ENCODE peak calls at places on chromosomes 3 and 15, in ten cellular contexts. One of them, this sample, is unnamed.

GRCh38 chr15:77329202-77329601 is 90.7 kb downstream of the PEAK1 start:
- DNase-seq in COR-L47: no peak
- DNase-seq in A549: no peak
- DNase-seq in islet precursor cell: no peak
- DNase-seq in NCI-H345: no peak
- DNase-seq in caudate nucleus: no peak
- DNase-seq in HCEC 1CT: no peak
- DNase-seq in anterior cingulate cortex: no peak
- DNase-seq in pancreas: no peak
- DNase-seq in posterior vena cava: no peak
- DNase-seq in this sample: no peak

GRCh38 chr3:24645047-24645446 is 150.4 kb upstream of the THRB start:
- DNase-seq in pancreas: no peak
- DNase-seq in caudate nucleus: no peak
- DNase-seq in COR-L47: no peak
- DNase-seq in NCI-H345: no peak
- DNase-seq in islet precursor cell: no peak
- DNase-seq in posterior vena cava: peak
- DNase-seq in A549: no peak
- DNase-seq in HCEC 1CT: no peak
- DNase-seq in anterior cingulate cortex: no peak
- DNase-seq in this sample: no peak

GRCh38 chr3:52055537-52056351 is 627 bp downstream of the DUSP7 start:
- DNase-seq in posterior vena cava: no peak
- DNase-seq in COR-L47: peak
- DNase-seq in NCI-H345: peak
- DNase-seq in islet precursor cell: peak
- DNase-seq in anterior cingulate cortex: no peak
- DNase-seq in A549: peak
- DNase-seq in pancreas: peak
- DNase-seq in caudate nucleus: no peak
- DNase-seq in HCEC 1CT: peak
- DNase-seq in this sample: peak

GRCh38 chr15:98127612-98128011 is 167.1 kb downstream of the ARRDC4 start:
- DNase-seq in caudate nucleus: no peak
- DNase-seq in COR-L47: peak
- DNase-seq in pancreas: no peak
- DNase-seq in HCEC 1CT: no peak
- DNase-seq in posterior vena cava: no peak
- DNase-seq in anterior cingulate cortex: no peak
- DNase-seq in A549: no peak
- DNase-seq in islet precursor cell: no peak
- DNase-seq in NCI-H345: no peak
- DNase-seq in this sample: no peak

GRCh38 chr3:186519021-186519658 is 25.0 kb downstream of the CRYGS start:
- DNase-seq in pancreas: no peak
- DNase-seq in NCI-H345: no peak
- DNase-seq in A549: no peak
- DNase-seq in HCEC 1CT: no peak
- DNase-seq in islet precursor cell: no peak
- DNase-seq in COR-L47: no peak
- DNase-seq in anterior cingulate cortex: no peak
- DNase-seq in posterior vena cava: no peak
- DNase-seq in caudate nucleus: no peak
- DNase-seq in this sample: no peak

GRCh38 chr3:58027704-58028317 is 19.6 kb downstream of the FLNB start:
- DNase-seq in NCI-H345: no peak
- DNase-seq in HCEC 1CT: no peak
- DNase-seq in islet precursor cell: no peak
- DNase-seq in pancreas: no peak
- DNase-seq in caudate nucleus: no peak
- DNase-seq in posterior vena cava: no peak
- DNase-seq in COR-L47: no peak
- DNase-seq in anterior cingulate cortex: no peak
- DNase-seq in A549: no peak
- DNase-seq in this sample: peak

GRCh38 chr15:64112077-64112772 is 16.4 kb downstream of the SNX1 start:
- DNase-seq in caudate nucleus: no peak
- DNase-seq in islet precursor cell: no peak
- DNase-seq in anterior cingulate cortex: no peak
- DNase-seq in HCEC 1CT: no peak
- DNase-seq in pancreas: no peak
- DNase-seq in COR-L47: no peak
- DNase-seq in A549: no peak
- DNase-seq in NCI-H345: no peak
- DNase-seq in posterior vena cava: no peak
- DNase-seq in this sample: peak

GRCh38 chr3:59142581-59142980 is 92.8 kb upstream of the CFAP20DC start:
- DNase-seq in pancreas: no peak
- DNase-seq in HCEC 1CT: no peak
- DNase-seq in islet precursor cell: no peak
- DNase-seq in COR-L47: no peak
- DNase-seq in posterior vena cava: no peak
- DNase-seq in NCI-H345: no peak
- DNase-seq in A549: no peak
- DNase-seq in caudate nucleus: no peak
- DNase-seq in anterior cingulate cortex: no peak
- DNase-seq in this sample: no peak

GRCh38 chr3:122184591-122184929 is 1.1 kb downstream of the CASR start:
- DNase-seq in HCEC 1CT: no peak
- DNase-seq in caudate nucleus: no peak
- DNase-seq in anterior cingulate cortex: no peak
- DNase-seq in islet precursor cell: no peak
- DNase-seq in posterior vena cava: peak
- DNase-seq in NCI-H345: no peak
- DNase-seq in COR-L47: no peak
- DNase-seq in pancreas: no peak
- DNase-seq in A549: no peak
- DNase-seq in this sample: peak

GRCh38 chr3:196531418-196531817 is 16.3 kb upstream of the SMCO1 start:
- DNase-seq in HCEC 1CT: no peak
- DNase-seq in COR-L47: no peak
- DNase-seq in posterior vena cava: no peak
- DNase-seq in A549: no peak
- DNase-seq in islet precursor cell: no peak
- DNase-seq in pancreas: no peak
- DNase-seq in caudate nucleus: no peak
- DNase-seq in anterior cingulate cortex: no peak
- DNase-seq in NCI-H345: no peak
- DNase-seq in this sample: no peak

GRCh38 chr15:60751985-60752952 is 273.3 kb upstream of the ICE2 start:
- DNase-seq in NCI-H345: no peak
- DNase-seq in HCEC 1CT: peak
- DNase-seq in COR-L47: peak
- DNase-seq in pancreas: peak
- DNase-seq in posterior vena cava: no peak
- DNase-seq in A549: no peak
- DNase-seq in anterior cingulate cortex: no peak
- DNase-seq in islet precursor cell: no peak
- DNase-seq in caudate nucleus: no peak
- DNase-seq in this sample: peak

GRCh38 chr3:104564045-104564643 is 802.6 kb upstream of the ALCAM start:
- DNase-seq in HCEC 1CT: peak
- DNase-seq in caudate nucleus: no peak
- DNase-seq in NCI-H345: no peak
- DNase-seq in COR-L47: peak
- DNase-seq in pancreas: no peak
- DNase-seq in islet precursor cell: no peak
- DNase-seq in A549: peak
- DNase-seq in anterior cingulate cortex: no peak
- DNase-seq in posterior vena cava: no peak
- DNase-seq in this sample: peak

GRCh38 chr15:99981839-99982658 is 248.8 kb upstream of the LYSMD4 start:
- DNase-seq in caudate nucleus: no peak
- DNase-seq in posterior vena cava: no peak
- DNase-seq in NCI-H345: no peak
- DNase-seq in A549: no peak
- DNase-seq in anterior cingulate cortex: no peak
- DNase-seq in islet precursor cell: peak
- DNase-seq in HCEC 1CT: no peak
- DNase-seq in pancreas: no peak
- DNase-seq in COR-L47: no peak
- DNase-seq in this sample: peak

GRCh38 chr3:50620420-50620819 is 3.5 kb downstream of the MAPKAPK3 start:
- DNase-seq in COR-L47: no peak
- DNase-seq in HCEC 1CT: no peak
- DNase-seq in A549: no peak
- DNase-seq in islet precursor cell: no peak
- DNase-seq in pancreas: no peak
- DNase-seq in NCI-H345: no peak
- DNase-seq in posterior vena cava: no peak
- DNase-seq in anterior cingulate cortex: no peak
- DNase-seq in caudate nucleus: no peak
- DNase-seq in this sample: no peak

GRCh38 chr3:31880020-31880419 is 101.0 kb downstream of the OSBPL10 start:
- DNase-seq in COR-L47: no peak
- DNase-seq in anterior cingulate cortex: no peak
- DNase-seq in NCI-H345: no peak
- DNase-seq in islet precursor cell: no peak
- DNase-seq in HCEC 1CT: peak
- DNase-seq in pancreas: no peak
- DNase-seq in caudate nucleus: no peak
- DNase-seq in posterior vena cava: no peak
- DNase-seq in A549: no peak
- DNase-seq in this sample: peak

GRCh38 chr15:67917037-67917436 is 77.2 kb upstream of the RNU6-1 start:
- DNase-seq in caudate nucleus: no peak
- DNase-seq in anterior cingulate cortex: no peak
- DNase-seq in A549: no peak
- DNase-seq in NCI-H345: no peak
- DNase-seq in posterior vena cava: peak
- DNase-seq in pancreas: no peak
- DNase-seq in HCEC 1CT: no peak
- DNase-seq in COR-L47: no peak
- DNase-seq in islet precursor cell: peak
- DNase-seq in this sample: no peak

GRCh38 chr3:14289590-14290453 is 111.2 kb downstream of the LSM3 start:
- DNase-seq in anterior cingulate cortex: no peak
- DNase-seq in pancreas: no peak
- DNase-seq in COR-L47: no peak
- DNase-seq in islet precursor cell: peak
- DNase-seq in NCI-H345: peak
- DNase-seq in A549: peak
- DNase-seq in posterior vena cava: no peak
- DNase-seq in caudate nucleus: no peak
- DNase-seq in HCEC 1CT: peak
- DNase-seq in this sample: peak

GRCh38 chr15:60421544-60421943 is 23.8 kb upstream of the ANXA2 start:
- DNase-seq in caudate nucleus: no peak
- DNase-seq in NCI-H345: no peak
- DNase-seq in COR-L47: no peak
- DNase-seq in HCEC 1CT: peak
- DNase-seq in pancreas: no peak
- DNase-seq in posterior vena cava: no peak
- DNase-seq in anterior cingulate cortex: no peak
- DNase-seq in A549: no peak
- DNase-seq in islet precursor cell: no peak
- DNase-seq in this sample: no peak

GRCh38 chr3:14688525-14688924 is 13.6 kb downstream of the C3orf20 start:
- DNase-seq in posterior vena cava: no peak
- DNase-seq in HCEC 1CT: no peak
- DNase-seq in A549: no peak
- DNase-seq in pancreas: no peak
- DNase-seq in islet precursor cell: no peak
- DNase-seq in NCI-H345: no peak
- DNase-seq in COR-L47: no peak
- DNase-seq in caudate nucleus: no peak
- DNase-seq in anterior cingulate cortex: no peak
- DNase-seq in this sample: no peak

GRCh38 chr3:190325923-190326322 is 3.7 kb upstream of the CLDN1 start:
- DNase-seq in pancreas: no peak
- DNase-seq in posterior vena cava: no peak
- DNase-seq in islet precursor cell: no peak
- DNase-seq in NCI-H345: peak
- DNase-seq in COR-L47: no peak
- DNase-seq in anterior cingulate cortex: no peak
- DNase-seq in A549: no peak
- DNase-seq in caudate nucleus: no peak
- DNase-seq in HCEC 1CT: peak
- DNase-seq in this sample: no peak

GRCh38 chr3:126197343-126197742 is 17.0 kb upstream of the ALDH1L1 start:
- DNase-seq in HCEC 1CT: no peak
- DNase-seq in COR-L47: no peak
- DNase-seq in islet precursor cell: no peak
- DNase-seq in A549: no peak
- DNase-seq in caudate nucleus: no peak
- DNase-seq in posterior vena cava: no peak
- DNase-seq in NCI-H345: no peak
- DNase-seq in anterior cingulate cortex: no peak
- DNase-seq in pancreas: no peak
- DNase-seq in this sample: no peak

GRCh38 chr15:57596978-57597377 is 5.3 kb downstream of the MYZAP start:
- DNase-seq in COR-L47: no peak
- DNase-seq in caudate nucleus: no peak
- DNase-seq in A549: no peak
- DNase-seq in islet precursor cell: no peak
- DNase-seq in anterior cingulate cortex: no peak
- DNase-seq in HCEC 1CT: no peak
- DNase-seq in NCI-H345: no peak
- DNase-seq in posterior vena cava: no peak
- DNase-seq in pancreas: no peak
- DNase-seq in this sample: peak

GRCh38 chr3:185656321-185656840 is 70.3 kb downstream of the SENP2 start:
- DNase-seq in COR-L47: no peak
- DNase-seq in A549: no peak
- DNase-seq in anterior cingulate cortex: no peak
- DNase-seq in islet precursor cell: peak
- DNase-seq in caudate nucleus: no peak
- DNase-seq in NCI-H345: no peak
- DNase-seq in pancreas: no peak
- DNase-seq in posterior vena cava: peak
- DNase-seq in HCEC 1CT: peak
- DNase-seq in this sample: peak

GRCh38 chr15:44298878-44299277 is 10.4 kb downstream of the GOLM2 start:
- DNase-seq in pancreas: no peak
- DNase-seq in posterior vena cava: no peak
- DNase-seq in COR-L47: no peak
- DNase-seq in NCI-H345: no peak
- DNase-seq in caudate nucleus: no peak
- DNase-seq in islet precursor cell: peak
- DNase-seq in HCEC 1CT: no peak
- DNase-seq in A549: peak
- DNase-seq in anterior cingulate cortex: no peak
- DNase-seq in this sample: peak

GRCh38 chr3:112650472-112650871 is 9.5 kb upstream of the CCDC80 start:
- DNase-seq in COR-L47: no peak
- DNase-seq in posterior vena cava: no peak
- DNase-seq in islet precursor cell: no peak
- DNase-seq in anterior cingulate cortex: no peak
- DNase-seq in pancreas: no peak
- DNase-seq in HCEC 1CT: peak
- DNase-seq in caudate nucleus: no peak
- DNase-seq in A549: no peak
- DNase-seq in NCI-H345: no peak
- DNase-seq in this sample: no peak